ENCODE peak calls at places on chromosomes 12 and 14, in ten cellular contexts. E is HEK293T; Y is AML-193; D is keratinocyte; B is spleen; P is amygdala; L is neural progenitor cell; X is stimulated activated CD4-positive, alpha-beta T cell treated with anti-CD3 and anti-CD28 coated beads, Interleukin-1b, Interleukin-23, amount 100 ng/mL, for 1 hour; O is naive thymus-derived CD8-positive, alpha-beta T cell; S is MM.1S. I is an unnamed sample.

GRCh38 chr14:77195766-77196165 is 14.2 kb downstream of the TMEM63C start:
- DNase-seq in E (no peak), Y (no peak), D (no peak), B (peak; percentile 57), P (no peak), L (no peak), X (no peak), O (no peak), S (no peak), I (no peak)

GRCh38 chr14:77212933-77213656 is 31.5 kb downstream of the TMEM63C start:
- DNase-seq in E (peak; percentile 79), Y (peak; percentile 23), D (peak; percentile 15), B (no peak), P (no peak), L (peak; percentile 80), X (no peak), O (no peak), S (peak; percentile 11), I (peak; percentile 71)

GRCh38 chr12:8594072-8594471 is 18.6 kb downstream of the AICDA start:
- DNase-seq in E (no peak), Y (no peak), D (no peak), B (no peak), P (no peak), L (no peak), X (no peak), O (no peak), S (no peak), I (no peak)

GRCh38 chr12:127888948-127889347 is 378.0 kb upstream of the TMEM132C start:
- DNase-seq in E (no peak), Y (no peak), D (no peak), B (no peak), P (no peak), L (no peak), X (no peak), O (no peak), S (no peak), I (no peak)

GRCh38 chr14:103638594-103638993 is 9.6 kb downstream of the KLC1 start:
- DNase-seq in E (no peak), Y (no peak), D (no peak), B (no peak), P (no peak), L (no peak), X (no peak), O (no peak), S (no peak), I (no peak)

GRCh38 chr14:101761881-101762529 is 496 bp downstream of the PPP2R5C start:
- DNase-seq in E (peak; percentile 38), Y (no peak), D (no peak), B (peak; percentile 90), P (no peak), L (peak; percentile 39), X (no peak), O (peak; percentile 43), S (peak; percentile 8), I (no peak)

GRCh38 chr12:116616536-116617248 is 57.5 kb downstream of the MAP1LC3B2 start:
- DNase-seq in E (no peak), Y (no peak), D (no peak), B (no peak), P (no peak), L (no peak), X (no peak), O (no peak), S (no peak), I (no peak)

GRCh38 chr14:70032016-70032415 is 152.8 kb downstream of the SMOC1 start:
- DNase-seq in E (no peak), Y (no peak), D (no peak), B (peak; percentile 41), P (no peak), L (no peak), X (no peak), O (no peak), S (no peak), I (no peak)

GRCh38 chr14:69711471-69712216 is 55.3 kb upstream of the SRSF5 start:
- DNase-seq in E (no peak), Y (no peak), D (no peak), B (peak; percentile 76), P (no peak), L (no peak), X (no peak), O (no peak), S (no peak), I (no peak)

GRCh38 chr12:3004655-3005565 is 45.7 kb downstream of the TEAD4 start:
- DNase-seq in E (no peak), Y (no peak), D (no peak), B (no peak), P (no peak), L (no peak), X (no peak), O (no peak), S (peak; percentile 9), I (peak; percentile 78)

GRCh38 chr14:54652188-54652889 is 85.4 kb downstream of the SAMD4A start:
- DNase-seq in E (peak; percentile 54), Y (no peak), D (peak; percentile 89), B (no peak), P (no peak), L (peak; percentile 65), X (no peak), O (no peak), S (no peak), I (no peak)

GRCh38 chr12:69514111-69514510 is 43.9 kb downstream of the FRS2 start:
- DNase-seq in E (no peak), Y (no peak), D (no peak), B (no peak), P (no peak), L (no peak), X (no peak), O (no peak), S (no peak), I (no peak)

GRCh38 chr14:49972840-49973239 is 80.0 kb downstream of the ARF6 start:
- DNase-seq in E (no peak), Y (no peak), D (no peak), B (no peak), P (no peak), L (no peak), X (peak; percentile 2), O (no peak), S (peak; percentile 16), I (no peak)

GRCh38 chr14:50342211-50343080 is 30.3 kb downstream of the DMAC2L start:
- DNase-seq in E (peak; percentile 25), Y (no peak), D (no peak), B (peak; percentile 87), P (peak; percentile 42), L (peak; percentile 72), X (no peak), O (peak; percentile 24), S (no peak), I (peak; percentile 32)

GRCh38 chr14:68442828-68443460 is 349.9 kb downstream of the ZFP36L1 start:
- DNase-seq in E (no peak), Y (no peak), D (no peak), B (no peak), P (no peak), L (no peak), X (no peak), O (no peak), S (no peak), I (no peak)

GRCh38 chr14:92122761-92123160 is 992 bp downstream of the CPSF2 start:
- DNase-seq in E (no peak), Y (no peak), D (no peak), B (no peak), P (no peak), L (no peak), X (no peak), O (no peak), S (no peak), I (no peak)

GRCh38 chr14:104604461-104605449 is at the start of gene TMEM179:
- DNase-seq in E (peak; percentile 89), Y (no peak), D (no peak), B (peak; percentile 34), P (no peak), L (peak; percentile 93), X (no peak), O (no peak), S (no peak), I (no peak)

GRCh38 chr12:96343347-96343954 is 56.8 kb downstream of the CDK17 start:
- DNase-seq in E (no peak), Y (no peak), D (no peak), B (no peak), P (no peak), L (no peak), X (no peak), O (no peak), S (peak; percentile 92), I (no peak)

GRCh38 chr12:65565601-65566560 is 258.4 kb upstream of the HMGA2 start:
- DNase-seq in E (no peak), Y (no peak), D (no peak), B (no peak), P (no peak), L (no peak), X (no peak), O (no peak), S (no peak), I (no peak)

GRCh38 chr14:77039285-77040058 is 11.0 kb upstream of the IRF2BPL start:
- DNase-seq in E (no peak), Y (no peak), D (no peak), B (no peak), P (no peak), L (no peak), X (no peak), O (no peak), S (no peak), I (no peak)

GRCh38 chr12:52346596-52346995 is 20.7 kb downstream of the KRT85 start:
- DNase-seq in E (no peak), Y (no peak), D (no peak), B (no peak), P (no peak), L (no peak), X (no peak), O (no peak), S (peak; percentile 22), I (no peak)

GRCh38 chr12:57452937-57453509 is 2.1 kb upstream of the INHBE start:
- DNase-seq in E (peak; percentile 77), Y (peak; percentile 57), D (no peak), B (peak; percentile 90), P (peak; percentile 68), L (peak; percentile 89), X (no peak), O (no peak), S (peak; percentile 56), I (no peak)

GRCh38 chr14:68236525-68236924 is 416.9 kb downstream of the RAD51B start:
- DNase-seq in E (no peak), Y (no peak), D (no peak), B (no peak), P (no peak), L (no peak), X (no peak), O (no peak), S (no peak), I (no peak)

GRCh38 chr14:50520947-50521815 is 11.2 kb downstream of the MAP4K5 start:
- DNase-seq in E (no peak), Y (no peak), D (peak; percentile 57), B (no peak), P (no peak), L (no peak), X (no peak), O (no peak), S (no peak), I (no peak)

GRCh38 chr12:80714055-80714454 is 2.7 kb upstream of the MYF5 start:
- DNase-seq in E (no peak), Y (no peak), D (no peak), B (no peak), P (no peak), L (peak; percentile 73), X (no peak), O (no peak), S (no peak), I (no peak)

GRCh38 chr14:104441275-104442106 is 138.1 kb upstream of the C14orf180 start:
- DNase-seq in E (no peak), Y (no peak), D (no peak), B (peak; percentile 60), P (no peak), L (no peak), X (no peak), O (no peak), S (no peak), I (no peak)

GRCh38 chr14:90491221-90491867 is 94.5 kb downstream of the CALM1 start:
- DNase-seq in E (no peak), Y (no peak), D (no peak), B (peak; percentile 70), P (peak; percentile 57), L (no peak), X (no peak), O (no peak), S (no peak), I (no peak)

GRCh38 chr12:13288501-13288900 is 92.0 kb downstream of the EMP1 start:
- DNase-seq in E (no peak), Y (no peak), D (no peak), B (no peak), P (no peak), L (no peak), X (no peak), O (no peak), S (no peak), I (no peak)

I was measured in D721Med.